ENCODE peak calls at places on chromosomes 4 and X, in eight cellular contexts. D is HFFc6; B is stimulated activated effector memory CD8-positive, alpha-beta T cell treated with anti-CD3 and anti-CD28 coated beads, Interleukin-12 subunit alpha, Interleukin-12 subunit beta, amount 100 ng/mL, for 72 hours; P is Kasumi-1; E is GM04504; J is putamen; U is LoVo; V is cardiac fibroblast. Z is an unnamed sample.

GRCh38 chr4:47876310-47876709 is 38.1 kb downstream of the NFXL1 start:
- DNase-seq in B (no peak), J (no peak), P (no peak), D (no peak), E (no peak), V (peak), U (no peak), Z (no peak)

GRCh38 chrX:22395372-22395771 is 122.7 kb downstream of the CBLL2 start:
- DNase-seq in E (no peak), U (no peak), B (no peak), P (no peak), D (peak), J (no peak), V (peak), Z (no peak)

GRCh38 chr4:79164961-79165610 is 160.8 kb downstream of the NAA11 start:
- DNase-seq in V (no peak), J (no peak), B (no peak), D (no peak), U (no peak), P (peak), E (no peak), Z (no peak)

GRCh38 chrX:153490217-153490616 is 4.6 kb upstream of the BGN start:
- DNase-seq in P (no peak), V (no peak), E (no peak), U (no peak), D (no peak), B (no peak), J (no peak), Z (no peak)

GRCh38 chrX:13699183-13699826 is 10.4 kb downstream of the RAB9A start:
- DNase-seq in E (no peak), P (no peak), J (no peak), B (no peak), D (no peak), U (no peak), V (peak), Z (no peak)

GRCh38 chrX:20742106-20742505 is 475.4 kb upstream of the RPS6KA3 start:
- DNase-seq in B (no peak), J (no peak), P (no peak), V (no peak), D (no peak), U (no peak), E (peak), Z (peak)

GRCh38 chr4:185016946-185017797 is 1.1 kb upstream of the HELT start:
- DNase-seq in P (peak), J (no peak), U (no peak), B (no peak), V (peak), D (no peak), E (no peak), Z (no peak)

GRCh38 chr4:115883862-115884261 is 770.4 kb upstream of the NDST4 start:
- DNase-seq in J (no peak), B (no peak), P (peak), D (no peak), U (no peak), V (no peak), E (no peak), Z (no peak)

GRCh38 chrX:2692221-2693122 is 1.4 kb downstream of the CD99 start:
- DNase-seq in E (no peak), J (no peak), D (no peak), P (no peak), B (no peak), U (no peak), V (peak), Z (no peak)